ENCODE peak calls at places on chromosomes 1 and 21, in six cellular contexts. C is Peyer's patch, I is NB4, L is H54, H is uterus, P is erythroblast. F is an unnamed sample.

GRCh38 chr1:46802081-46802480 is 3.2 kb downstream of the CYP4B1 start:
- DNase-seq in I (no peak), H (no peak), P (no peak), C (no peak), L (no peak), F (no peak)

GRCh38 chr1:218395916-218396315 is 50.8 kb downstream of the TGFB2 start:
- DNase-seq in I (no peak), P (no peak), L (no peak), C (no peak), H (no peak), F (no peak)

GRCh38 chr21:14482165-14482564 is 64.0 kb downstream of the SAMSN1 start:
- DNase-seq in H (no peak), L (no peak), C (peak; percentile 55), P (no peak), I (peak; percentile 78), F (no peak)

GRCh38 chr1:154352581-154353459 is 27.5 kb downstream of the ATP8B2 start:
- DNase-seq in P (peak; percentile 91), H (peak; percentile 38), L (no peak), I (peak; percentile 80), C (peak; percentile 80), F (no peak)

GRCh38 chr1:226995064-226995965 is 55.2 kb downstream of the COQ8A start:
- DNase-seq in C (no peak), P (no peak), H (no peak), L (no peak), I (no peak), F (no peak)

GRCh38 chr1:225514671-225515081 is 86.8 kb upstream of the LBR start:
- DNase-seq in I (no peak), L (no peak), C (no peak), P (no peak), H (no peak), F (no peak)

GRCh38 chr1:193533883-193534282 is 347.5 kb upstream of the B3GALT2 start:
- DNase-seq in L (no peak), C (no peak), I (no peak), P (no peak), H (no peak), F (no peak)

GRCh38 chr1:43582162-43582566 is 51.5 kb downstream of the PTPRF start:
- DNase-seq in C (peak; percentile 81), L (peak; percentile 100), H (peak; percentile 59), P (no peak), I (peak; percentile 35), F (peak; percentile 58)

GRCh38 chr1:226004396-226004795 is 5.3 kb upstream of the SDE2 start:
- DNase-seq in H (no peak), C (no peak), I (no peak), L (no peak), P (no peak), F (no peak)

GRCh38 chr1:202858306-202858705 is 30.6 kb downstream of the RABIF start:
- DNase-seq in H (peak; percentile 82), P (no peak), C (peak; percentile 69), I (peak; percentile 91), L (no peak), F (no peak)

GRCh38 chr1:228544021-228544850 is 57.1 kb downstream of the RNF187 start:
- DNase-seq in C (peak; percentile 33), L (no peak), I (no peak), H (no peak), P (no peak), F (no peak)

GRCh38 chr1:212699839-212700596 is at the start of gene BATF3:
- DNase-seq in P (no peak), I (peak; percentile 63), C (peak; percentile 68), L (peak; percentile 24), H (peak; percentile 51), F (no peak)

GRCh38 chr21:34603002-34603709 is 11.8 kb downstream of the RCAN1 start:
- DNase-seq in P (peak; percentile 62), L (peak; percentile 57), H (peak; percentile 76), I (peak; percentile 77), C (peak; percentile 91), F (no peak)

GRCh38 chr1:187877220-187877619 is 1048.5 kb downstream of the PLA2G4A start:
- DNase-seq in L (no peak), I (no peak), P (no peak), C (no peak), H (no peak), F (no peak)

GRCh38 chr1:63861055-63861691 is 87.4 kb downstream of the ROR1 start:
- DNase-seq in P (no peak), L (no peak), C (no peak), I (no peak), H (no peak), F (no peak)

GRCh38 chr1:205456383-205456867 is 580 bp upstream of the BLACAT1 start:
- DNase-seq in L (no peak), I (no peak), P (no peak), H (no peak), C (no peak), F (no peak)

GRCh38 chr1:112264553-112264952 is 131.5 kb upstream of the CTTNBP2NL start:
- DNase-seq in P (no peak), C (no peak), H (no peak), I (no peak), L (no peak), F (no peak)

GRCh38 chr1:39952359-39953110 is 2.4 kb upstream of the MFSD2A start:
- DNase-seq in C (no peak), I (no peak), H (no peak), L (no peak), P (no peak), F (no peak)

GRCh38 chr1:7250826-7251800 is 465.9 kb downstream of the CAMTA1 start:
- DNase-seq in C (no peak), L (no peak), P (no peak), H (no peak), I (no peak), F (no peak)

GRCh38 chr1:180188103-180188506 is 33.4 kb downstream of the QSOX1 start:
- DNase-seq in L (peak; percentile 51), H (peak; percentile 49), C (peak; percentile 69), I (peak; percentile 59), P (peak; percentile 32), F (peak; percentile 53)

GRCh38 chr1:186983327-186983726 is 154.6 kb downstream of the PLA2G4A start:
- DNase-seq in C (peak; percentile 50), H (peak; percentile 64), I (peak; percentile 57), L (no peak), P (peak; percentile 57), F (no peak)

GRCh38 chr21:32172106-32172505 is 106.7 kb downstream of the MIS18A start:
- DNase-seq in C (no peak), P (no peak), I (no peak), L (no peak), H (no peak), F (no peak)

GRCh38 chr21:32173106-32173755 is 105.6 kb downstream of the MIS18A start:
- DNase-seq in P (no peak), H (no peak), C (no peak), L (no peak), I (no peak), F (no peak)

GRCh38 chr21:32174819-32175218 is 104.0 kb downstream of the MIS18A start:
- DNase-seq in I (no peak), L (no peak), C (no peak), H (no peak), P (no peak), F (no peak)
- TF ChIP-seq POLR2A in I (no peak), L (no peak), C (no peak), H (no peak), P (no peak), F (no peak)

GRCh38 chr1:12069616-12070244 is 6.6 kb downstream of the TNFRSF8 start:
- DNase-seq in P (no peak), L (no peak), C (no peak), I (no peak), H (no peak), F (no peak)

GRCh38 chr1:12064073-12064969 is 1.2 kb downstream of the TNFRSF8 start:
- DNase-seq in L (no peak), C (no peak), I (no peak), H (no peak), P (no peak), F (no peak)

GRCh38 chr1:12065872-12066271 is 2.8 kb downstream of the TNFRSF8 start:
- DNase-seq in C (no peak), H (no peak), P (no peak), L (no peak), I (peak; percentile 51), F (no peak)

GRCh38 chr1:12071892-12072291 is 8.8 kb downstream of the TNFRSF8 start:
- DNase-seq in L (no peak), H (no peak), I (no peak), P (no peak), C (no peak), F (no peak)

GRCh38 chr1:12067900-12068821 is 5.1 kb downstream of the TNFRSF8 start:
- DNase-seq in L (peak; percentile 52), I (no peak), C (no peak), P (no peak), H (peak; percentile 31), F (no peak)
- TF ChIP-seq POLR2A in L (no peak), I (no peak), C (no peak), P (no peak), H (no peak), F (peak; percentile 27)

GRCh38 chr1:18955116-18955441 is 1.4 kb downstream of the IFFO2 start:
- DNase-seq in P (no peak), I (peak; percentile 42), H (no peak), C (no peak), L (no peak), F (no peak)

GRCh38 chr1:18957136-18957521 is 653 bp upstream of the IFFO2 start:
- DNase-seq in C (no peak), I (no peak), L (no peak), H (no peak), P (no peak), F (no peak)

GRCh38 chr1:18956189-18957135 is at the start of gene IFFO2:
- DNase-seq in C (peak; percentile 99), I (peak; percentile 85), H (peak; percentile 99), P (peak; percentile 91), L (peak; percentile 94), F (peak; percentile 97)

GRCh38 chr1:18954270-18955071 is 2.0 kb downstream of the IFFO2 start:
- DNase-seq in I (no peak), L (no peak), P (no peak), H (no peak), C (no peak), F (no peak)

GRCh38 chr1:18955442-18956188 is 861 bp downstream of the IFFO2 start:
- DNase-seq in H (no peak), L (no peak), P (peak; percentile 52), C (peak; percentile 75), I (peak; percentile 69), F (no peak)
- TF ChIP-seq POLR2A in H (no peak), L (no peak), P (no peak), C (no peak), I (no peak), F (no peak)

DNA sequence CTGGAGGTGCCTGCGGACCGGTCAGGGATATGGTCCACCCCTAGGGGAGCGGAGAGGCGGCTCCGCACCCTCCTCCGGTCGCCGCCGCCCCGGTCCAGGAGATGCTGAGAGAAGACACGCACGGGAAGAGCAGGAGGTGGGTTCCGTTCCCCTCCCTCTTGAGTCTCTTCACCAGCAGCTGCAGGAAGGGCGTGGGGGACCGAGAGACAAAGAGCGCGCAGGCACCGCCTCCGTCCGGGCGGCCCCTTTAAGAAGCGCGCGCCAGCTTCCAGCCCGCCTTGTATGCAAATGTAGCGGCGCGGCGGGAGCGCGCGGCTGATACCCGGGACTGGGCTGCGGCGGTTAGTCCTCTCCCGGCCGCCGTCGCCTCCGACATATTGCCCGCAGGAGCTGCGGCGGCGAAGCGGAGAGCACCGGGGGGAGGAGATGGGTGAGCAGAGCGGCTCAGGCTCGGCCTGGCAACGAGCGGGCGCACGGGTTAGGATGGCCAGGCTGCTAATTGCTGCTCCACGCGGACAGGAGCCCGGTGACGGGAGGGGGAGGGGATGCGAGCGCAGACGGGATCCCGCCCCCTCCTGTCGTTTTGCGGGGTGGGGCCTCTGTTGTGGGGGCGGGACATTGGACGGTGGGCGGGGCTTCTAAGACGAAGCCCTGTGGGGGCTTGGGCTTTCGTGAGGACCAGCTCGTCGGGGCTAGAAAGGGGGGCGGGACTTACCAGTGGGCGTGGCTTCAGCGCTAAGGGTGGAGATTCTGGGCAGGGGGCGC is at the start of gene TMEM39B:
- DNase-seq in P (peak; percentile 96), I (peak; percentile 97), H (peak; percentile 93), L (peak; percentile 80), C (peak; percentile 98), F (peak; percentile 91)
- TF ChIP-seq POLR2A in P (peak; percentile 78), I (peak; percentile 65), H (peak; percentile 52), L (peak; percentile 63), C (peak; percentile 39), F (peak; percentile 83)